ENCODE peak calls at places on chromosomes 16 and 17, in six cellular contexts. E, U, X, P, D and B are unnamed samples.

GRCh38 chr17:60103957-60104356 is 25.2 kb upstream of the HEATR6 start:
- DNase-seq in E (no peak), U (no peak), X (no peak), P (no peak), D (no peak), B (no peak)

GRCh38 chr16:23145608-23146007 is 3.6 kb downstream of the USP31 start:
- DNase-seq in E (no peak), U (no peak), X (no peak), P (no peak), D (no peak), B (no peak)

GRCh38 chr16:4212207-4212933 is 29.5 kb downstream of the SRL start:
- DNase-seq in E (no peak), U (no peak), X (no peak), P (no peak), D (no peak), B (no peak)

GRCh38 chr17:8954339-8954738 is 11.2 kb downstream of the PIK3R5 start:
- DNase-seq in E (no peak), U (no peak), X (no peak), P (peak), D (no peak), B (peak)

GRCh38 chr17:59914274-59914854 is 21.4 kb downstream of the RPS6KB1 start:
- DNase-seq in E (no peak), U (peak), X (peak), P (no peak), D (peak), B (no peak)

GRCh38 chr16:50093607-50094570 is 28.1 kb downstream of the HEATR3 start:
- DNase-seq in E (peak), U (no peak), X (no peak), P (peak), D (no peak), B (peak)

GRCh38 chr17:66952031-66952524 is 12.4 kb upstream of the CACNG4 start:
- DNase-seq in E (no peak), U (peak), X (peak), P (peak), D (peak), B (no peak)

GRCh38 chr16:48165961-48166578 is 10.3 kb upstream of the ABCC12 start:
- DNase-seq in E (no peak), U (no peak), X (no peak), P (no peak), D (no peak), B (no peak)

GRCh38 chr16:61887903-61888302 is 148.3 kb downstream of the CDH8 start:
- DNase-seq in E (no peak), U (no peak), X (peak), P (no peak), D (no peak), B (peak)

GRCh38 chr17:64449545-64449944 is 630 bp downstream of the MILR1 start:
- DNase-seq in E (no peak), U (no peak), X (no peak), P (no peak), D (no peak), B (peak)

GRCh38 chr16:10191096-10191495 is 8.9 kb upstream of the GRIN2A start:
- DNase-seq in E (no peak), U (no peak), X (no peak), P (no peak), D (no peak), B (no peak)

GRCh38 chr17:36188891-36189306 is 7.7 kb downstream of the CCL3L1 start:
- DNase-seq in E (no peak), U (no peak), X (no peak), P (no peak), D (no peak), B (peak)

DNA sequence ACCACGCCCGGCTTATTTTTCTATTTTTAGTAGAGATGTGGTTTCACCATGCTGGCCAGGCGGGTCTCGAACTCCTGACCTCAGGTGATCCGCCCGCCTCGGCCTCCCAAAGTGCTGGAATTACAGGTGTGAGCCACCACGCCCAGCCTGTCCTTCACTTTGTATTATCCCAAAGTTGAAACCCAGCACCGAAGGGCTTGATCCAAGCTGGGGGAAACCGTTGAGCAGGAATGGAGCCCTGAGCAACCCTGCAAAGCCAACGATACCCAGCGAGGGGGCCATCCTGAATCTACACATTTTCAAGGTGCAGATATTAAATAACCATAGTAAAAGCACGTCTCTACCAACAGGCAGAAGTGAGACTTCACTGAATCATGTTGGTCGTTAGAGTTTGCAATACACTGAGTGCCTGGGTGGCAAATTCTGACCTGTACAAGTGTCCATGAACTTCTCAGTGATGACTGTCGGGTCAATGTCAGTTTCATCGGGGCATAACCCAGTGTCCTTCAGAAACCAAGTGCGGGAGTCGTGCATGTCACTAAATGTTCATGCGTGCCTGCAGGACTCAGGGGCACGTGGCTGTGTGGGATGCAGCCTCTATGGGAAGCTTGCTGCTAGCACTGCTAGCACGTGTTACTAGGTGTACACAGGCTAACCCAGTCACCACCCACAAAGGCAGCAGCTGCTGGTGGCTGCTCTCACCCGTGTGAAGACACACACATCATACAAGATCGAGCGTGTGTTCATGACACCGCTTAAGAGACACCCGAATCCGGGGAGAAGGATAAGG is 10.5 kb upstream of the RBFOX3 start:
- DNase-seq in E (no peak), U (no peak), X (no peak), P (peak), D (no peak), B (no peak)
- TF ChIP-seq CTCF in E (no peak), U (no peak), X (no peak), P (no peak), D (no peak), B (no peak)

GRCh38 chr16:57447142-57447962 is at the start of the genes CIAPIN1 and COQ9:
- DNase-seq in E (peak), U (peak), X (peak), P (peak), D (peak), B (peak)
- TF ChIP-seq CTCF in E (no peak), U (no peak), X (no peak), P (no peak), D (no peak), B (no peak)

GRCh38 chr17:4852504-4853075 is 19.4 kb downstream of the MINK1 start:
- DNase-seq in E (no peak), U (no peak), X (no peak), P (no peak), D (no peak), B (no peak)
- TF ChIP-seq CTCF in E (no peak), U (no peak), X (no peak), P (no peak), D (no peak), B (no peak)

DNA sequence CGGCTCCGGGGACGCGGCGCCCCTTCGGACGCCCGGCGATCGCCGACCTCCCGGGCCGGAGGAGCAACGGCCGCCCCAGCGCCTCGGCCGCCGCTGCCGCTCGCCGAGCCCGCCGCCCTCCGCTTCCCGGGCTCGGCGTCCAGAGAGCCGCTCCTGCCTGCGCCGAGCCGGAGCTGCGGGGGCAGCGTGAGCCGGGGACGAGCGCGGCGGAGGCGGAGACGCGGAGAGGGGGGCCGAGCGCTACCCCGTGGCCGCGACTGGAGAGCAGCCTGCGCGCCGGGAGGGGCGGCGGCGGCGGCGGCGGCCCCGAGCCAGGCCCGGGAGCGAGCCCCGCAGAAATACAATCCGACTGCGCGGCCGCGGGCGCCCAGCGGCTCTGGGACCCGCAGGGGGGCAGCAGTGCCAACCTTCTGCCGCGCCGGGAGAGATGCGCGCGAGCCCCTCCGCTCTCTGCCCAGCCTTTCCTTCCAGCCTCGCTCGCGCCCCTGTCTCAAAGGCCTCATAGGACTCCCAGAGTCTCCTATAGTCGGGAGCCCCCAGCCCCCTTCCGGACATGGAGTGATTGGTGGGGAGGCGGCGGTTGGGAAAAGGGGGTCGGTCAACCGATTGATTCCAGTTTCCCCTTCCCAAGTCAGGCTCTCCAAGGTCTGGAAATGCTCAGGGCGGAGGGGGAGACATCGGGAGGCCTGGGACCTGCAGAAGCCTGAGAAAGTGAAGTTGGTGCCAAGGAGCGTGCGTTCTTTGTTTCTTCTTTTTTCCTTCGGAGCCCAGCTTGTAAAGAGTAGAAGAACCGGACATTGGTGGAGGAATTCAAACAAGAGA is 1.0 kb upstream of the SDK2 start:
- DNase-seq in E (peak), U (peak), X (peak), P (peak), D (peak), B (no peak)
- TF ChIP-seq CTCF in E (no peak), U (no peak), X (peak), P (peak), D (peak), B (no peak)

GRCh38 chr16:82641336-82641984 is 14.7 kb downstream of the CDH13 start:
- DNase-seq in E (no peak), U (peak), X (no peak), P (no peak), D (no peak), B (no peak)
- TF ChIP-seq CTCF in E (no peak), U (peak), X (peak), P (no peak), D (no peak), B (no peak)

GRCh38 chr16:80692270-80692669 is 112.1 kb downstream of the CDYL2 start:
- DNase-seq in E (no peak), U (no peak), X (no peak), P (no peak), D (no peak), B (no peak)
- TF ChIP-seq CTCF in E (no peak), U (no peak), X (no peak), P (no peak), D (no peak), B (no peak)

DNA sequence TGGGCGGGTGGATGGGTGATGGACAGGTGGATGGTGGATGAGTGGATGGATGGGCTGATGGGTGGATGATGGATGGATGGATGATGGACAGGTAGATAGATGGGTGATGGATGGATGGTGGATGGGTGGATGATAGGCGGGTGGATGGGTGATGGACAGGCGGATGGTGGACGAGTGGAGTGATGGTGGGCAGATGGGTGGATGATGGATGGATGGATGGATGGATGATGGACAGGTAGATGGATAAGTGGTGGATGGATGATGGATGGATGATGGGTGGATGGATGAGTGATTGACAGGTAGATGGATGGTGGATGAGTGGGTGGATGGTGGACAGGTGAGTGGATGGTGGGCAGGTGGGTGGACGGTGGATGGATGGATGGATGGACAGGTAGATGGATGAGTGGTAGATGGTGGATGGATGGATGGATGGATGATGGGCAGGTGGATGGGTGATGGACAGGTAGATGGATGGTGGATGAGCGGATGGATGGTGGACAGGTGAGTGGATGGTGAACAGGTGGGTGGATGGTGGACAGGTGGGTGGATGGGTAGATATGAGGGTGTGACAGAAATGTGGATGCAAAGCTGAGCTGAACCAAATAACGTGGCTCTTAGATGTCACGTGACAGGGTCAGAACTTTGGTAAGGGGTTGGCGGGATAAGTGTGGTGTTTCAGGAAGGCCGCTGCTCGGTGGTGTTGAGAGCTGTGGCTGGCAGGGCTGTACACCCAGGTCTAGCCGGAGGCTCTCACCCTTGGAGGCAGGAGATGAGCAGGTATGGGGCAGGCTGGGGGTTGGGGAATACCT is 234.3 kb upstream of the CIBAR2 start:
- DNase-seq in E (no peak), U (no peak), X (no peak), P (no peak), D (no peak), B (no peak)
- TF ChIP-seq CTCF in E (no peak), U (no peak), X (no peak), P (no peak), D (no peak), B (no peak)

GRCh38 chr16:87636050-87636684 is 33.9 kb downstream of the JPH3 start:
- DNase-seq in E (peak), U (peak), X (peak), P (peak), D (peak), B (peak)
- TF ChIP-seq CTCF in E (peak), U (peak), X (peak), P (peak), D (peak), B (peak)

GRCh38 chr16:51759329-51759728 is 608.3 kb upstream of the SALL1 start:
- DNase-seq in E (no peak), U (no peak), X (no peak), P (no peak), D (no peak), B (no peak)

GRCh38 chr16:51766739-51767138 is 615.7 kb upstream of the SALL1 start:
- DNase-seq in E (no peak), U (peak), X (no peak), P (no peak), D (no peak), B (no peak)

GRCh38 chr16:51762081-51762995 is 611.3 kb upstream of the SALL1 start:
- DNase-seq in E (peak), U (peak), X (peak), P (peak), D (peak), B (peak)

GRCh38 chr16:51759999-51760398 is 608.9 kb upstream of the SALL1 start:
- DNase-seq in E (no peak), U (no peak), X (no peak), P (no peak), D (no peak), B (no peak)

DNA sequence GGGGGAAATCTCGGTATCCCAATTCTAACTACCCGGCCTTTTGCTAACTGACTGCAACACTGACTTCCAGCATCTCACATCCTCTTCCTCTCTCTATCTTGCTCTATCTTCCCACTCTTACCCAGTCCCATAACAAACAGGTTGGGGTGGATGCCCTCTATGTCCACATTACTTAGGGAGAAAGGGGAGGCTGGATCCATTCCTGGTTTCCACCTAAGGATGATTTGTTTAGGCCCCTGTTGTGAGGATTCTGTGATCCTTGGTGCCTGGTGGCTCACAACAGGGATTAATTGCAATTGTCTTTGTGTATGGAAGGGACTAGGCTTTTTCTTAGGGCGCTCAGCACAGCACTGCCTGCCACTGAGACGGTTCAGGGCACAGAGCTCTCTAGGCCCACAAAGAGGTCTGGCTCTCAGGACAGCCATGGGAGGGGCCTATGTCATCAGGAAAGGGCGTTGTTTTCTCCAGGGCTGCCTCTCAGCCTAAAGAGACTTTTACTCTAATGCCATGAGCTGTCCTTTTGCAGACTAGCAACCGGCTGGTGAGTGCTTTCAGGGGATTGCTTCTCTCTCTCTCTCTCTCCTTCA is 612.1 kb upstream of the SALL1 start:
- DNase-seq in E (no peak), U (no peak), X (peak), P (no peak), D (no peak), B (no peak)
- TF ChIP-seq CTCF in E (no peak), U (no peak), X (no peak), P (no peak), D (no peak), B (no peak)